ENCODE peak calls at places on chromosomes 3 and 15, in eight cellular contexts. One of them, this sample, is unnamed.

GRCh38 chr3:148042663-148043445 is 633.7 kb downstream of the ZIC1 start:
- DNase-seq in cardiac muscle cell: no peak
- DNase-seq in psoas muscle: no peak
- DNase-seq in fibroblast of lung: peak; percentile 43
- DNase-seq in colonic mucosa: no peak
- DNase-seq in stomach: no peak
- DNase-seq in brain microvascular endothelial cell: no peak
- DNase-seq in K562: no peak
- DNase-seq in this sample: no peak

GRCh38 chr3:178771511-178771910 is 235.3 kb downstream of the KCNMB2 start:
- DNase-seq in cardiac muscle cell: no peak
- DNase-seq in fibroblast of lung: no peak
- DNase-seq in psoas muscle: no peak
- DNase-seq in brain microvascular endothelial cell: no peak
- DNase-seq in stomach: no peak
- DNase-seq in K562: no peak
- DNase-seq in colonic mucosa: no peak
- DNase-seq in this sample: no peak

GRCh38 chr3:103083848-103084631 is 649.2 kb downstream of the ZPLD1 start:
- DNase-seq in cardiac muscle cell: no peak
- DNase-seq in K562: no peak
- DNase-seq in fibroblast of lung: no peak
- DNase-seq in colonic mucosa: no peak
- DNase-seq in stomach: no peak
- DNase-seq in psoas muscle: no peak
- DNase-seq in brain microvascular endothelial cell: no peak
- DNase-seq in this sample: no peak

GRCh38 chr3:64083588-64083974 is 60.3 kb upstream of the PSMD6 start:
- DNase-seq in brain microvascular endothelial cell: no peak
- DNase-seq in stomach: no peak
- DNase-seq in K562: no peak
- DNase-seq in colonic mucosa: no peak
- DNase-seq in fibroblast of lung: no peak
- DNase-seq in cardiac muscle cell: no peak
- DNase-seq in psoas muscle: no peak
- DNase-seq in this sample: no peak

GRCh38 chr15:55784284-55784683 is 41.3 kb upstream of the PRTG start:
- DNase-seq in cardiac muscle cell: peak; percentile 64
- DNase-seq in fibroblast of lung: no peak
- DNase-seq in brain microvascular endothelial cell: no peak
- DNase-seq in stomach: no peak
- DNase-seq in psoas muscle: no peak
- DNase-seq in colonic mucosa: no peak
- DNase-seq in K562: no peak
- DNase-seq in this sample: no peak

GRCh38 chr15:95142441-95142840 is 911.1 kb downstream of the MCTP2 start:
- DNase-seq in brain microvascular endothelial cell: no peak
- DNase-seq in stomach: no peak
- DNase-seq in cardiac muscle cell: no peak
- DNase-seq in K562: no peak
- DNase-seq in fibroblast of lung: no peak
- DNase-seq in colonic mucosa: no peak
- DNase-seq in psoas muscle: no peak
- DNase-seq in this sample: no peak

GRCh38 chr3:97010881-97011657 is 196.7 kb downstream of the EPHA6 start:
- DNase-seq in cardiac muscle cell: no peak
- DNase-seq in stomach: no peak
- DNase-seq in psoas muscle: no peak
- DNase-seq in brain microvascular endothelial cell: no peak
- DNase-seq in colonic mucosa: no peak
- DNase-seq in fibroblast of lung: no peak
- DNase-seq in K562: no peak
- DNase-seq in this sample: no peak

GRCh38 chr3:194688207-194688711 is 2.6 kb downstream of the FAM43A start:
- DNase-seq in cardiac muscle cell: no peak
- DNase-seq in K562: no peak
- DNase-seq in fibroblast of lung: peak; percentile 20
- DNase-seq in colonic mucosa: peak; percentile 48
- DNase-seq in brain microvascular endothelial cell: no peak
- DNase-seq in psoas muscle: peak; percentile 41
- DNase-seq in stomach: peak; percentile 28
- DNase-seq in this sample: peak; percentile 55

GRCh38 chr3:139772539-139773500 is 95.0 kb upstream of the NMNAT3 start:
- DNase-seq in brain microvascular endothelial cell: peak; percentile 99
- DNase-seq in colonic mucosa: no peak
- DNase-seq in stomach: no peak
- DNase-seq in cardiac muscle cell: no peak
- DNase-seq in K562: no peak
- DNase-seq in psoas muscle: no peak
- DNase-seq in fibroblast of lung: peak; percentile 91
- DNase-seq in this sample: no peak

GRCh38 chr15:79832358-79832757 is 64.5 kb downstream of the MTHFS start:
- DNase-seq in brain microvascular endothelial cell: no peak
- DNase-seq in cardiac muscle cell: no peak
- DNase-seq in stomach: no peak
- DNase-seq in fibroblast of lung: no peak
- DNase-seq in psoas muscle: no peak
- DNase-seq in K562: no peak
- DNase-seq in colonic mucosa: no peak
- DNase-seq in this sample: no peak

GRCh38 chr3:127588675-127589577 is 1.6 kb downstream of the TPRA1 start:
- DNase-seq in psoas muscle: no peak
- DNase-seq in colonic mucosa: no peak
- DNase-seq in K562: no peak
- DNase-seq in brain microvascular endothelial cell: peak; percentile 70
- DNase-seq in stomach: no peak
- DNase-seq in cardiac muscle cell: peak; percentile 36
- DNase-seq in fibroblast of lung: peak; percentile 50
- DNase-seq in this sample: no peak

GRCh38 chr15:72785452-72786243 is 2.1 kb upstream of the ADPGK start:
- DNase-seq in K562: no peak
- DNase-seq in brain microvascular endothelial cell: peak; percentile 66
- DNase-seq in psoas muscle: peak; percentile 19
- DNase-seq in fibroblast of lung: peak; percentile 59
- DNase-seq in cardiac muscle cell: no peak
- DNase-seq in colonic mucosa: no peak
- DNase-seq in stomach: no peak
- DNase-seq in this sample: no peak

GRCh38 chr3:159824341-159824740 is 164.3 kb upstream of the IL12A start:
- DNase-seq in psoas muscle: no peak
- DNase-seq in stomach: no peak
- DNase-seq in K562: no peak
- DNase-seq in cardiac muscle cell: peak; percentile 30
- DNase-seq in colonic mucosa: peak; percentile 47
- DNase-seq in brain microvascular endothelial cell: peak; percentile 90
- DNase-seq in fibroblast of lung: peak; percentile 86
- DNase-seq in this sample: peak; percentile 63

GRCh38 chr15:73794501-73795133 is 41.5 kb upstream of the INSYN1 start:
- DNase-seq in psoas muscle: no peak
- DNase-seq in fibroblast of lung: peak; percentile 14
- DNase-seq in stomach: no peak
- DNase-seq in colonic mucosa: no peak
- DNase-seq in cardiac muscle cell: no peak
- DNase-seq in brain microvascular endothelial cell: peak; percentile 40
- DNase-seq in K562: no peak
- DNase-seq in this sample: no peak

DNA sequence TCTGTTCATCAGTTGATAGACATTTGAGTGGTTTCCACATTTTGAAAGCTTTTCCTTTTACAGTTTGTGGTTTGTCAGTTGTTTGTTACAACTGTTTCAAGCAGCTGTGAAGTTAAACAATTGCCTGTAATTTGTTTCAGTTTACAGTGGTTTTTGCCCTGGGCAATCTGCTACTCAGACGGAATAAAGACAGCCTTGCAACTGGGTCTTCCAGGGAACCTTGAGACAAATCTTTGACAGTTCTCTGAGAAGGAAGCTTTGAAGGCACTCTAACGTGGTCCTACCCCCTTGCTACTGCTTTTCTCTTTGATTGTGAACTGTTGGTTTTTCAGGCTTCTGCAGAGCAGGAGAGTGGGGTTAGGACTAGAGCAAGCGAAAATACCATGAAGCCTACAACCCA is 28.0 kb downstream of the LRRC28 start:
- DNase-seq in colonic mucosa: no peak
- DNase-seq in cardiac muscle cell: no peak
- DNase-seq in stomach: no peak
- DNase-seq in psoas muscle: no peak
- DNase-seq in fibroblast of lung: no peak
- DNase-seq in K562: no peak
- DNase-seq in brain microvascular endothelial cell: no peak
- DNase-seq in this sample: no peak
- H3K4me3 ChIP-seq in colonic mucosa: no peak overlapping the region
- H3K4me3 ChIP-seq in cardiac muscle cell: no peak overlapping the region
- H3K4me3 ChIP-seq in stomach: no peak overlapping the region
- H3K4me3 ChIP-seq in psoas muscle: no peak overlapping the region
- H3K4me3 ChIP-seq in fibroblast of lung: no peak overlapping the region
- H3K4me3 ChIP-seq in K562: no peak overlapping the region
- H3K4me3 ChIP-seq in brain microvascular endothelial cell: no peak overlapping the region
- H3K4me3 ChIP-seq in this sample: no peak overlapping the region

DNA sequence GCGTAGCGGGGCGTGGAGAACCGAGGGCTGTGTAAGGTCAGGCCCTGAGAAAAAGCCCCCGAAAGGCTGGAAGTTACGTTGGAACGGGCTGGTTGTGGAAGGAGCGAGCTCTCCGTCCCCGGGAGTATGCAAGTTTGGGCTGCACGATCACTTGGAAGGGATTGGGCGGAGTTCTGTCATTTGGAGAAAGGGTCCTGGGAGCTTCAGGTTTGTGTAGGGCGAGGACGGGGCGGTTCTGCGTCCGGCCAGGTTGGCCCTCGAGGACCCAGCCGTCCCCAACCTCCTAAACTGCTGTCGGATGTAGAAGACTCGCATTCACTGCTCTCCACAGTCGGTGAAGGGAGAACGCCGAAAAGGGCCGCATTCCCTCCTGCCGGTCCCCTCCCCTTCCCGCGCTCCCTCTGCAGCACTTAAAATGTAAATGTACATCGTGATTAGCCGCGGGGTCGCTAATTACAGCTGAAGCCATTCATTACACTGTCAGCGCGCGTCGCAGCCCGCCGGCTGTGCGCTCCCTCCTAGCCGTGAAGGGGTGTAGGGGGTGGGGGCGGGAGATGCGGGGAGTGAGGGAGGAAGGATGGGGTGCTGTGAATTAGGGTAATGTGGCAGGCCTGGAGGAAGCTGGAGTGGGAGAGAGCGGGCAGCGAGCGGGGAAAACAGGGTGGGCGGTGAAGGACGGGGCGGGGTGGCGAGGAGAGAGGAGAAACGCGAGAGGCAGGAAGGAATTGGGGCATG is 2.5 kb upstream of the RPP25 start:
- DNase-seq in psoas muscle: no peak
- DNase-seq in colonic mucosa: peak; percentile 41
- DNase-seq in cardiac muscle cell: no peak
- DNase-seq in stomach: no peak
- DNase-seq in fibroblast of lung: no peak
- DNase-seq in brain microvascular endothelial cell: no peak
- DNase-seq in K562: peak; percentile 7
- DNase-seq in this sample: no peak
- H3K27ac ChIP-seq in psoas muscle: no peak overlapping the region
- H3K27ac ChIP-seq in colonic mucosa: peak overlapping the region; percentile 92
- H3K27ac ChIP-seq in cardiac muscle cell: no peak overlapping the region
- H3K27ac ChIP-seq in stomach: peak overlapping the region; percentile 87
- H3K27ac ChIP-seq in fibroblast of lung: no peak overlapping the region
- H3K27ac ChIP-seq in brain microvascular endothelial cell: no peak overlapping the region
- H3K27ac ChIP-seq in K562: no peak overlapping the region
- H3K27ac ChIP-seq in this sample: peak overlapping the region; percentile 44

DNA sequence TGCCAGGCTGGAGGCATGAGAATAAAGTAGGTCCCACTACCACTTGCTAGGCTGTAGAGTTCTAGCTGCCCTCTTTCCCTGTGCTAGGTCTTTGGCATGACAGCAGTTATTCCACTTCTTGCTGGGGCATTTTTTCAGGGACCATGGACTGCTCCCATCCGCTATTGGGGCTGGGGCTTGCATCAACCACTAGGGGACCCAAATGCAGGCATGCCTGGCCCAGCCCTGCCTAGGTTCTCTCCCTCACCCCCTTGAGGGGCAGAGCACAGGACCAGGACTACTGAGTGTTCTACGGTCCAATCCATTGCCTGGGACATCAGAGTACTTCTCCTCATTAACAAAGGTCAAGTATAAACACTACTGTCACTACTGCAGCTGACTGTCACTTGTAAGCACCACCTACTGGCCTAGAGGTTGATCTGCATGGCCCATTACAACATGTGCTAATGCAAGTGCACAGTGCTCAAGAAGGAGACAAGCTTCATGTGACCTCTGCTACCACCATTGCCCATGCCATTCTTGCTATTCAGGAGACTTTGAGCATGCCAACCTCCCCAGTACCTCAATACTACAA is 270.5 kb downstream of the MBNL1 start:
- DNase-seq in psoas muscle: no peak
- DNase-seq in colonic mucosa: no peak
- DNase-seq in K562: no peak
- DNase-seq in brain microvascular endothelial cell: no peak
- DNase-seq in cardiac muscle cell: no peak
- DNase-seq in stomach: no peak
- DNase-seq in fibroblast of lung: no peak
- DNase-seq in this sample: no peak
- TF ChIP-seq CTCF in psoas muscle: no peak
- TF ChIP-seq CTCF in colonic mucosa: no peak
- TF ChIP-seq CTCF in K562: peak; percentile 38
- TF ChIP-seq CTCF in brain microvascular endothelial cell: peak; percentile 6
- TF ChIP-seq CTCF in cardiac muscle cell: no peak
- TF ChIP-seq CTCF in stomach: no peak
- TF ChIP-seq CTCF in fibroblast of lung: no peak
- TF ChIP-seq CTCF in this sample: no peak

GRCh38 chr3:33786565-33787327 is 11.7 kb upstream of the PDCD6IP start:
- DNase-seq in stomach: no peak
- DNase-seq in psoas muscle: no peak
- DNase-seq in cardiac muscle cell: peak; percentile 13
- DNase-seq in colonic mucosa: no peak
- DNase-seq in fibroblast of lung: no peak
- DNase-seq in brain microvascular endothelial cell: peak; percentile 24
- DNase-seq in K562: no peak
- DNase-seq in this sample: no peak
- H3K4me3 ChIP-seq in stomach: no peak overlapping the region
- H3K4me3 ChIP-seq in psoas muscle: peak overlapping the region; percentile 4
- H3K4me3 ChIP-seq in cardiac muscle cell: peak overlapping the region; percentile 1
- H3K4me3 ChIP-seq in colonic mucosa: no peak overlapping the region
- H3K4me3 ChIP-seq in fibroblast of lung: no peak overlapping the region
- H3K4me3 ChIP-seq in brain microvascular endothelial cell: peak overlapping the region; percentile 50
- H3K4me3 ChIP-seq in K562: peak overlapping the region; percentile 13
- H3K4me3 ChIP-seq in this sample: peak overlapping the region; percentile 29

This sample was measured in heart left ventricle.